ENCODE peak calls at places on chromosomes 5 and 9, in eight cellular contexts. W is endodermal cell; L is CD4-positive, CD25-positive, alpha-beta regulatory T cell; O is CD8-positive, alpha-beta T cell; Q is aorta; V is adipocyte; F is GM23248; U is upper lobe of right lung. Z is an unnamed sample. For H3K4me1, the result is how much of the 10 kb centered on the place peaks cover.

GRCh38 chr5:73902327-73903051 is 276.5 kb downstream of the ARHGEF28 start:
- DNase-seq in W (peak), Q (no peak), O (no peak), L (no peak), V (peak), F (peak), U (no peak), Z (peak)

GRCh38 chr5:54894957-54895815 is 90.2 kb downstream of the ESM1 start:
- DNase-seq in V (no peak), U (no peak), Q (no peak), W (no peak), L (no peak), F (no peak), O (no peak), Z (no peak)

GRCh38 chr9:16689352-16689938 is 181.0 kb downstream of the BNC2 start:
- DNase-seq in F (no peak), O (no peak), W (no peak), L (no peak), V (peak), U (no peak), Q (no peak), Z (peak)

GRCh38 chr5:97820138-97820537 is 637.1 kb upstream of the RIOK2 start:
- DNase-seq in F (no peak), U (no peak), V (no peak), L (no peak), O (no peak), W (no peak), Q (no peak), Z (no peak)

GRCh38 chr9:89984214-89984613 is 379.4 kb downstream of the GADD45G start:
- DNase-seq in O (no peak), Q (no peak), V (no peak), W (no peak), F (peak), U (no peak), L (no peak), Z (peak)

GRCh38 chr5:115842089-115842881 is 550 bp downstream of the AP3S1 start:
- DNase-seq in F (peak), O (peak), Q (no peak), W (no peak), V (peak), L (no peak), U (no peak), Z (peak)

GRCh38 chr5:55699041-55699688 is 13.0 kb downstream of the SLC38A9 start:
- DNase-seq in U (no peak), L (no peak), Q (no peak), F (no peak), V (no peak), W (no peak), O (no peak), Z (no peak)

GRCh38 chr9:2872941-2873323 is 29.0 kb upstream of the PUM3 start:
- DNase-seq in Q (no peak), U (no peak), O (no peak), V (no peak), F (no peak), L (no peak), W (no peak), Z (no peak)

GRCh38 chr5:157778121-157778805 is 34.8 kb downstream of the LSM11 start:
- DNase-seq in L (no peak), U (no peak), O (no peak), Q (no peak), V (peak), F (peak), W (no peak), Z (peak)

GRCh38 chr5:137071941-137072340 is 427.2 kb downstream of the SPOCK1 start:
- DNase-seq in Q (no peak), L (no peak), V (no peak), F (peak), W (no peak), O (no peak), U (no peak), Z (peak)

GRCh38 chr5:170148430-170149205 is 42.9 kb downstream of the FOXI1 start:
- DNase-seq in F (no peak), W (peak), U (no peak), V (no peak), O (no peak), Q (no peak), L (no peak), Z (no peak)

GRCh38 chr5:170149206-170149515 is 43.5 kb downstream of the FOXI1 start:
- DNase-seq in F (no peak), V (no peak), U (no peak), Q (no peak), L (no peak), W (no peak), O (no peak), Z (no peak)

GRCh38 chr5:170150713-170151104 is 45.0 kb downstream of the FOXI1 start:
- DNase-seq in L (no peak), Q (no peak), F (no peak), O (no peak), V (no peak), U (no peak), W (no peak), Z (no peak)

GRCh38 chr5:170154297-170154696 is 48.6 kb downstream of the FOXI1 start:
- DNase-seq in U (no peak), O (no peak), Q (no peak), V (no peak), W (no peak), F (no peak), L (no peak), Z (no peak)

GRCh38 chr5:170151105-170151831 is 45.6 kb downstream of the FOXI1 start:
- DNase-seq in O (no peak), F (peak), V (peak), L (no peak), U (peak), W (peak), Q (peak), Z (peak)
- H3K4me1 ChIP-seq in O (under half), F (under half), V (under half), L (under half), U (under half), W (under half), Q (under half), Z (under half)

GRCh38 chr5:154860123-154860522 is 1.7 kb downstream of the CNOT8 start:
- DNase-seq in F (peak), U (peak), W (peak), Q (no peak), V (peak), L (no peak), O (no peak), Z (peak)

GRCh38 chr5:154862766-154863165 is 4.3 kb downstream of the CNOT8 start:
- DNase-seq in L (no peak), V (no peak), U (no peak), Q (no peak), W (no peak), F (peak), O (no peak), Z (no peak)

GRCh38 chr5:154861946-154862345 is 3.5 kb downstream of the CNOT8 start:
- DNase-seq in F (no peak), U (no peak), V (no peak), L (no peak), Q (no peak), W (no peak), O (no peak), Z (no peak)

GRCh38 chr5:154858972-154859950 is 834 bp downstream of the CNOT8 start:
- DNase-seq in F (peak), U (no peak), W (peak), O (no peak), V (peak), L (no peak), Q (no peak), Z (peak)

GRCh38 chr5:154860765-154861164 is 2.3 kb downstream of the CNOT8 start:
- DNase-seq in L (no peak), Q (no peak), V (no peak), U (no peak), F (peak), O (no peak), W (no peak), Z (no peak)
- H3K4me1 ChIP-seq in L (half or more), Q (under half), V (under half), U (half or more), F (under half), O (under half), W (under half), Z (under half)

GRCh38 chr9:136533775-136534157 is 12.1 kb downstream of the NOTCH1 start:
- DNase-seq in O (peak), U (peak), F (no peak), V (no peak), Q (no peak), W (no peak), L (peak), Z (no peak)

GRCh38 chr9:136536051-136536720 is 9.7 kb downstream of the NOTCH1 start:
- DNase-seq in Q (no peak), F (no peak), U (no peak), V (no peak), L (no peak), W (no peak), O (no peak), Z (no peak)

GRCh38 chr9:136536721-136537241 is 9.1 kb downstream of the NOTCH1 start:
- DNase-seq in V (no peak), W (no peak), O (no peak), L (no peak), U (no peak), Q (no peak), F (no peak), Z (no peak)

GRCh38 chr9:136534396-136534795 is 11.5 kb downstream of the NOTCH1 start:
- DNase-seq in Q (no peak), U (no peak), F (no peak), V (no peak), L (no peak), W (no peak), O (no peak), Z (no peak)

GRCh38 chr9:136535070-136535469 is 10.8 kb downstream of the NOTCH1 start:
- DNase-seq in U (no peak), L (no peak), V (no peak), Q (no peak), O (no peak), F (no peak), W (no peak), Z (no peak)
- H3K4me1 ChIP-seq in U (half or more), L (half or more), V (under half), Q (under half), O (half or more), F (under half), W (under half), Z (under half)

GRCh38 chr5:172769598-172770373 is 1.2 kb downstream of the DUSP1 start:
- DNase-seq in Q (peak), L (no peak), F (peak), O (peak), V (peak), U (no peak), W (no peak), Z (no peak)

GRCh38 chr5:172770374-172770674 is 671 bp downstream of the DUSP1 start:
- DNase-seq in W (no peak), L (no peak), Q (peak), F (no peak), V (no peak), U (no peak), O (peak), Z (no peak)

GRCh38 chr5:172769324-172769597 is 1.7 kb downstream of the DUSP1 start:
- DNase-seq in F (no peak), Q (no peak), V (no peak), W (no peak), O (no peak), L (no peak), U (no peak), Z (no peak)

GRCh38 chr5:172768098-172768572 is 2.9 kb downstream of the DUSP1 start:
- DNase-seq in L (no peak), Q (no peak), W (no peak), V (peak), O (no peak), F (no peak), U (no peak), Z (no peak)

GRCh38 chr5:172768573-172769323 is 2.2 kb downstream of the DUSP1 start:
- DNase-seq in Q (peak), V (peak), O (peak), W (peak), U (no peak), F (peak), L (peak), Z (no peak)
- H3K4me1 ChIP-seq in Q (under half), V (under half), O (under half), W (under half), U (under half), F (under half), L (half or more), Z (half or more)

GRCh38 chr5:158895573-158895972 is 204.1 kb downstream of the EBF1 start:
- DNase-seq in Q (no peak), F (peak), O (no peak), L (no peak), U (no peak), W (peak), V (peak), Z (peak)

GRCh38 chr5:158899201-158899600 is 200.5 kb downstream of the EBF1 start:
- DNase-seq in V (no peak), Q (no peak), U (no peak), L (no peak), F (no peak), W (no peak), O (no peak), Z (no peak)

GRCh38 chr5:158898185-158899177 is 201.2 kb downstream of the EBF1 start:
- DNase-seq in L (no peak), U (no peak), Q (no peak), W (no peak), O (no peak), F (peak), V (no peak), Z (peak)

GRCh38 chr5:158899792-158900191 is 199.9 kb downstream of the EBF1 start:
- DNase-seq in U (no peak), F (peak), W (no peak), V (no peak), O (no peak), L (no peak), Q (no peak), Z (no peak)

GRCh38 chr5:158897444-158898160 is 202.1 kb downstream of the EBF1 start:
- DNase-seq in W (no peak), O (no peak), U (no peak), Q (no peak), L (no peak), F (no peak), V (no peak), Z (no peak)
- H3K4me1 ChIP-seq in W (under half), O (under half), U (under half), Q (under half), L (under half), F (under half), V (under half), Z (under half)

DNA sequence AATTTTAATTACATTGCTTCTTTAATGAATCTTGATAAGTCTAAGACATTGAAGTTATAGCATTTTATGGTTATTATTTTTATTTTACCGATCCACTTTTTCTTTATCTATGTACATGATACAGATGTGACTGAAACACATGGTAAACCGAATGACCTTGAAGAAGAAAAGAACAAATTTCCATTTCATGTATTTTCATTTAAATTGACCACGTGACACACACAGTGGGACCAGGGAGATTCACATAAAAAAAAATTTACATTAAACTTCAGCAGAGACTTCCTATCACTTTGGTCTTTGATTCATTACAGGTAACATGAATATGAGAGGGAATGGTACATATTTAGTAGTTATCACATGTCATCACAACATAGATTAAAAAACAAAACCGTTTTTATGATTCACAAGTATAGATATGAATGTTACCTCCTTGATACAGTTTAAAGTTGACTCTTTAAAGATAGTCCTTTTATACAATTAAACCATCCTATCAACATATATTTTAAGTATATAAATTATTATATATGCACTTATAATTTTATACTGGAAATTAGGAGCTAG is 133.1 kb downstream of the ZCCHC7 start:
- DNase-seq in F (no peak), W (no peak), Q (no peak), U (no peak), L (no peak), V (no peak), O (no peak), Z (no peak)
- H3K4me1 ChIP-seq in F (under half), W (under half), Q (under half), U (under half), L (under half), V (under half), O (under half), Z (under half)

GRCh38 chr9:111914749-111915424 is 18.3 kb downstream of the UGCG start:
- DNase-seq in U (no peak), W (no peak), O (no peak), V (peak), F (peak), Q (no peak), L (no peak), Z (no peak)

GRCh38 chr9:111915425-111915758 is 18.8 kb downstream of the UGCG start:
- DNase-seq in U (no peak), Q (no peak), L (no peak), V (no peak), W (no peak), F (no peak), O (no peak), Z (no peak)

GRCh38 chr9:111917980-111918379 is 21.4 kb downstream of the UGCG start:
- DNase-seq in O (no peak), F (no peak), Q (no peak), U (no peak), V (no peak), W (no peak), L (no peak), Z (no peak)

GRCh38 chr9:111916234-111916645 is 19.6 kb downstream of the UGCG start:
- DNase-seq in W (no peak), O (no peak), V (no peak), U (no peak), Q (no peak), F (no peak), L (no peak), Z (no peak)

GRCh38 chr9:111917201-111917600 is 20.6 kb downstream of the UGCG start:
- DNase-seq in L (no peak), Q (no peak), F (no peak), O (no peak), U (no peak), V (no peak), W (no peak), Z (no peak)
- H3K4me1 ChIP-seq in L (under half), Q (under half), F (under half), O (under half), U (under half), V (under half), W (under half), Z (under half)

GRCh38 chr9:72981433-72981832 is 28.6 kb upstream of the ALDH1A1 start:
- DNase-seq in U (no peak), F (no peak), V (no peak), Q (no peak), O (no peak), W (no peak), L (no peak), Z (no peak)

GRCh38 chr9:72982161-72982799 is 29.4 kb upstream of the ALDH1A1 start:
- DNase-seq in V (peak), U (no peak), L (no peak), O (no peak), Q (no peak), W (no peak), F (peak), Z (no peak)

GRCh38 chr9:72983512-72984021 is 30.7 kb upstream of the ALDH1A1 start:
- DNase-seq in F (no peak), O (no peak), W (no peak), Q (no peak), U (no peak), L (no peak), V (no peak), Z (no peak)

GRCh38 chr9:72984150-72984947 is 31.5 kb upstream of the ALDH1A1 start:
- DNase-seq in L (no peak), V (no peak), Q (no peak), O (no peak), F (no peak), W (no peak), U (no peak), Z (no peak)

GRCh38 chr9:72983056-72983455 is 30.2 kb upstream of the ALDH1A1 start:
- DNase-seq in Q (no peak), W (no peak), O (no peak), F (no peak), U (no peak), V (no peak), L (no peak), Z (no peak)
- H3K4me1 ChIP-seq in Q (under half), W (under half), O (under half), F (under half), U (under half), V (under half), L (under half), Z (under half)

GRCh38 chr5:123879071-123879470 is 367.1 kb downstream of the CSNK1G3 start:
- DNase-seq in U (no peak), F (no peak), L (no peak), W (peak), O (no peak), Q (no peak), V (no peak), Z (no peak)

GRCh38 chr5:123875444-123876264 is 363.7 kb downstream of the CSNK1G3 start:
- DNase-seq in U (no peak), V (no peak), W (peak), Q (no peak), L (no peak), O (no peak), F (no peak), Z (no peak)

GRCh38 chr5:123880875-123881274 is 368.9 kb downstream of the CSNK1G3 start:
- DNase-seq in U (no peak), F (no peak), W (no peak), L (no peak), Q (no peak), V (no peak), O (no peak), Z (no peak)

GRCh38 chr5:123874600-123875201 is 362.7 kb downstream of the CSNK1G3 start:
- DNase-seq in F (peak), O (no peak), U (no peak), L (no peak), Q (no peak), V (peak), W (peak), Z (no peak)

GRCh38 chr5:123876265-123876790 is 364.4 kb downstream of the CSNK1G3 start:
- DNase-seq in Q (no peak), O (no peak), U (no peak), W (peak), V (no peak), L (no peak), F (no peak), Z (no peak)
- H3K4me1 ChIP-seq in Q (under half), O (under half), U (under half), W (under half), V (under half), L (under half), F (under half), Z (under half)

Z was measured in PC-3.